ENCODE peak calls at places on chromosomes 12 and 14, in eight cellular contexts. A is lower leg skin; W is fibroblast of mammary gland; F is astrocyte of the spinal cord; I is heart left ventricle; B is HepG2; X is heart right ventricle; U is CD8-positive, alpha-beta T cell. V is an unnamed sample.

GRCh38 chr12:1593232-1594044 is 943 bp downstream of the FBXL14 start:
- DNase-seq in U (peak; percentile 47), A (no peak), F (peak; percentile 47), I (peak; percentile 78), X (peak; percentile 23), B (no peak), W (no peak), V (no peak)

GRCh38 chr12:109719123-109720022 is 5.7 kb downstream of the FAM222A start:
- DNase-seq in F (no peak), W (no peak), B (peak; percentile 66), U (no peak), I (no peak), A (no peak), X (no peak), V (no peak)

GRCh38 chr12:92445253-92446081 is 257.3 kb upstream of the PLEKHG7 start:
- DNase-seq in U (no peak), F (peak; percentile 29), I (no peak), X (peak; percentile 63), B (no peak), W (peak; percentile 13), A (no peak), V (peak; percentile 59)

GRCh38 chr12:50283230-50283923 is at the start of gene LIMA1:
- DNase-seq in I (peak; percentile 95), U (peak; percentile 89), A (peak; percentile 88), W (peak; percentile 73), F (peak; percentile 76), X (peak; percentile 90), B (peak; percentile 76), V (peak; percentile 84)

GRCh38 chr12:29223431-29223830 is 74.4 kb downstream of the FAR2 start:
- DNase-seq in X (no peak), B (no peak), U (no peak), A (no peak), F (no peak), W (no peak), I (no peak), V (no peak)

GRCh38 chr14:65226824-65227604 is 124.7 kb upstream of the MAX start:
- DNase-seq in A (no peak), B (peak; percentile 97), X (no peak), U (no peak), I (no peak), W (peak; percentile 73), F (no peak), V (peak; percentile 77)

GRCh38 chr12:114770323-114770722 is 86.3 kb upstream of the TBX3 start:
- DNase-seq in X (no peak), W (peak; percentile 15), F (no peak), B (peak; percentile 71), U (no peak), A (no peak), I (no peak), V (no peak)

GRCh38 chr14:50813544-50813863 is 17.5 kb downstream of the NIN start:
- DNase-seq in A (no peak), F (no peak), X (no peak), W (no peak), I (no peak), U (no peak), B (no peak), V (no peak)

GRCh38 chr12:1630081-1630826 is 1.2 kb downstream of the WNT5B start:
- DNase-seq in I (peak; percentile 73), X (peak; percentile 47), F (peak; percentile 25), B (no peak), U (no peak), A (peak; percentile 40), W (peak; percentile 40), V (no peak)

GRCh38 chr12:105561981-105562726 is 231.7 kb downstream of the C12orf75 start:
- DNase-seq in U (no peak), X (peak; percentile 15), A (peak; percentile 16), B (no peak), F (peak; percentile 94), W (peak; percentile 88), I (no peak), V (peak; percentile 75)
- H3K4me3 ChIP-seq in U (no peak overlapping the region), X (no peak overlapping the region), A (no peak overlapping the region), B (no peak overlapping the region), F (no peak overlapping the region), W (peak overlapping the region; percentile 29), I (no peak overlapping the region), V (no peak overlapping the region)

DNA sequence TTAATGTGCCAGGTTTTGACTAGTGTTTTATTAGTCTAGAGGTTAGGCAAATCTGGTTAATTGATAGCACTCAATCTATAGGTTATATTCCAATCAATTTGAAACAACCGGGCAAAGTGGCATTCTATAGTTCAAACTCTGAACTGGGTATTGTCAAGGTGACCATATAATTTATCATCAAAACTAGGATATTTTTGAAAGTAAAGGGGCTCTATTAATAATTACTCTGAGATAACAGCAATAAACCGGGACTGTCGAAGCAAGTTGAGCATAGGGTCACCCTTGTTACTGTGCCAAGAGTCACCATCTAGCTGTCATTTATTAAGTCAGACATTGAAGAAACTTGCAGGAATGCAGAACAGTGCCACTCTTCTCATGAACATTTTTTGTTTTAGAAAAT is 321.2 kb downstream of the RAD51B start:
- DNase-seq in X (no peak), F (no peak), A (no peak), W (no peak), B (no peak), U (no peak), I (no peak), V (no peak)
- H3K4me3 ChIP-seq in X (no peak overlapping the region), F (no peak overlapping the region), A (no peak overlapping the region), W (no peak overlapping the region), B (no peak overlapping the region), U (no peak overlapping the region), I (no peak overlapping the region), V (no peak overlapping the region)

GRCh38 chr12:4308334-4308960 is 12.6 kb upstream of the TIGAR start:
- DNase-seq in W (no peak), F (no peak), B (no peak), A (no peak), U (no peak), I (no peak), X (no peak), V (no peak)
- H3K4me3 ChIP-seq in W (no peak overlapping the region), F (no peak overlapping the region), B (peak overlapping the region; percentile 67), A (no peak overlapping the region), U (no peak overlapping the region), I (no peak overlapping the region), X (no peak overlapping the region), V (no peak overlapping the region)

DNA sequence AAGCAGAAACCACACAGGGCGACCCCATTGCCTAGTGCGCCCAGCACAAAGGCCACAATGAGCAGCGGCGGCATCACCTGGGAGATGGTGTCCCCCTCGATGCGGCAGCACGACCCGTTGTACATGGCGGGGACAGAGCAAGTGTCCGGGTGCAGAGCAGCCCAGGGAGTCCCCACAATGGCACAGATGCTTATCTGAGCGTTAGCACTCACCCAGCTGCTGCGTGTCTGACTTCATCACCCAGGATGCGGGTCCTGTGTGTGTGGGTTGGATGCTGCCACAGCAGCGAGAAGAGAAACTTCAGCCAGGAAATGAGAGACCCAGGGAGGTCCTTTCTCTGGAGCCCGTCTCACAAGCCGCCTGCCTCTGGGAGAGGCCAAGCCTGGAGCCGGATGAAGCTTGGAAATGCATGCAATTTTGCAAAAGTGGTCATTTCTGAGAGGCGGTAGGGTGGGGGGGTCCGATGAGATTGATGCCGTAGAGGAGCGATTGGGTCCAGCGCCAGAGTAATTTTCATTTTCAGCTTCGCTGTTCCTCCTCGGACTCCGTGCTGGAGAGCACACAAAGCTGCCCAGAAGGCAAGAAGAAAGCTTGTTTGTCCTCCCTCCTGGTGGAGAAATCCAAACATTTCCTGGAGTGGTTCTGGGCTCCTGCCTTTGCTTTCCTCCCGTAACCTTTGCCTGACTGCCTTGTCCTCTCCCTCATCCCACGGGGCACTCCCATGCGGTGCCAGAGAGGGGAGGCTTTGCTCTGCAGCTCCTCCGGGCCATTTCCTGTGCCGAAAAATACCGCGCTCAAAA is at the start of gene HCAR1:
- DNase-seq in X (no peak), U (no peak), W (peak; percentile 40), I (no peak), F (peak; percentile 55), A (no peak), B (peak; percentile 40), V (peak; percentile 57)
- H3K4me3 ChIP-seq in X (peak within 1 kb of the TSS; percentile 32), U (no peak within 1 kb of the TSS), W (peak within 1 kb of the TSS; percentile 28), I (no peak within 1 kb of the TSS), F (peak within 1 kb of the TSS; percentile 42), A (no peak within 1 kb of the TSS), B (peak within 1 kb of the TSS; percentile 80), V (peak within 1 kb of the TSS; percentile 48)

DNA sequence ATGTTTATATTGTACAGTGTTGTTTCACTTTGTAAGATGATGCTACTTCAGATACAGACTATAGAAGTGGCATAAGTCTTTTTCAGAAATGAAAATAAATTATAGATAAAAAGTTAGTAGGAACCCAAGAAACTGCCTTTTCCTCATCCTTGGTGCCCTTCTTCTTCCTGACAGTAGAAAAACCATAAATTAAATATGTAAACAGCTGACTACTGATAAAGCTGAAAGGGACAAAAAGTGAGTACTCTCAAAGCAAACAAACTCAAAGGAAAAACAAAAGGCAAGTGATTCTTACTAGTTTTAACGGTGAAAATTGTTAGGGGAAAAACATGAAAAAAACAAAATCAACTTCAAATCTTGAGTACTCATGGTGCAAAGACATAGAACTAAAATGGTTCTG is 8.6 kb upstream of the C12orf50 start:
- DNase-seq in A (no peak), W (no peak), I (no peak), U (no peak), F (no peak), B (no peak), X (no peak), V (no peak)
- H3K4me3 ChIP-seq in A (no peak overlapping the region), W (no peak overlapping the region), I (no peak overlapping the region), U (no peak overlapping the region), F (no peak overlapping the region), B (no peak overlapping the region), X (no peak overlapping the region), V (no peak overlapping the region)

GRCh38 chr12:41919025-41919424 is 225.6 kb downstream of the GXYLT1 start:
- DNase-seq in X (no peak), W (no peak), B (no peak), A (no peak), I (no peak), U (no peak), F (no peak), V (no peak)
- H3K4me3 ChIP-seq in X (no peak overlapping the region), W (no peak overlapping the region), B (no peak overlapping the region), A (no peak overlapping the region), I (no peak overlapping the region), U (no peak overlapping the region), F (no peak overlapping the region), V (no peak overlapping the region)

V was measured in fibroblast of villous mesenchyme.